ENCODE peak calls at places on chromosomes 3 and 15, in ten cellular contexts. D, E, P, B, U, S, L, I, X and W are unnamed samples.

GRCh38 chr3:59422312-59422711 is 372.5 kb upstream of the CFAP20DC start:
- DNase-seq in U (no peak), P (no peak), L (no peak), S (no peak), I (no peak), E (no peak), X (no peak), D (peak; percentile 92), B (peak; percentile 90), W (no peak)

GRCh38 chr15:26873846-26874245 is 7.0 kb downstream of the GABRA5 start:
- DNase-seq in X (no peak), S (no peak), I (no peak), P (no peak), L (no peak), B (peak; percentile 65), E (no peak), U (peak; percentile 91), D (no peak), W (no peak)

GRCh38 chr3:100149130-100149529 is 34.8 kb upstream of the FILIP1L start:
- DNase-seq in L (no peak), U (no peak), D (no peak), E (no peak), I (no peak), S (no peak), X (no peak), P (no peak), B (no peak), W (no peak)

GRCh38 chr3:113110263-113110662 is 101.1 kb upstream of the BOC start:
- DNase-seq in D (no peak), L (no peak), I (no peak), S (no peak), B (no peak), X (no peak), E (no peak), U (no peak), P (no peak), W (no peak)

GRCh38 chr3:15148614-15149013 is 49.7 kb upstream of the RBSN start:
- DNase-seq in S (no peak), B (no peak), P (no peak), L (no peak), D (no peak), E (peak; percentile 43), U (no peak), I (peak; percentile 88), X (no peak), W (peak; percentile 9)

GRCh38 chr15:101698314-101698713 is 26.0 kb downstream of the TARS3 start:
- DNase-seq in E (no peak), X (no peak), L (no peak), I (no peak), U (peak; percentile 47), P (no peak), D (peak; percentile 74), S (no peak), B (no peak), W (no peak)

GRCh38 chr3:54713455-54713854 is 214.4 kb downstream of the LRTM1 start:
- DNase-seq in D (no peak), I (no peak), B (no peak), P (no peak), S (no peak), L (no peak), X (no peak), U (peak; percentile 42), E (no peak), W (no peak)

GRCh38 chr3:30964612-30965011 is 70.2 kb upstream of the GADL1 start:
- DNase-seq in P (no peak), I (no peak), E (no peak), S (no peak), D (peak; percentile 92), U (peak; percentile 39), B (no peak), X (no peak), L (no peak), W (no peak)

GRCh38 chr3:99925584-99925983 is 107.9 kb downstream of the CMSS1 start:
- DNase-seq in P (peak; percentile 62), X (no peak), U (no peak), D (peak; percentile 77), S (peak; percentile 76), L (peak; percentile 35), I (no peak), B (peak; percentile 86), E (no peak), W (no peak)

GRCh38 chr3:153746211-153746610 is 375.0 kb upstream of the ARHGEF26 start:
- DNase-seq in B (no peak), P (no peak), X (no peak), U (no peak), E (no peak), L (no peak), S (no peak), D (no peak), I (no peak), W (no peak)

GRCh38 chr3:168165390-168166269 is 69.9 kb upstream of the GOLIM4 start:
- DNase-seq in E (peak; percentile 65), S (no peak), X (no peak), P (no peak), D (peak; percentile 53), B (peak; percentile 45), U (no peak), L (peak; percentile 38), I (peak; percentile 79), W (peak; percentile 25)

GRCh38 chr3:194840661-194841514 is 155.2 kb downstream of the FAM43A start:
- DNase-seq in I (no peak), X (no peak), D (peak; percentile 14), P (no peak), L (no peak), S (no peak), B (peak; percentile 66), E (peak; percentile 4), U (no peak), W (no peak)

GRCh38 chr3:123412076-123412475 is 36.8 kb downstream of the ADCY5 start:
- DNase-seq in L (no peak), I (peak; percentile 64), S (no peak), U (no peak), X (no peak), B (no peak), E (no peak), D (no peak), P (no peak), W (no peak)

GRCh38 chr3:129315386-129315991 is 36.8 kb downstream of the HMCES start:
- DNase-seq in S (peak; percentile 79), B (no peak), P (peak; percentile 76), D (peak; percentile 35), X (peak; percentile 12), L (peak; percentile 46), U (no peak), E (no peak), I (peak; percentile 30), W (peak; percentile 48)

GRCh38 chr3:133662256-133662773 is 574 bp upstream of the TOPBP1 start:
- DNase-seq in X (no peak), L (no peak), P (no peak), D (peak; percentile 60), S (no peak), E (no peak), I (peak; percentile 37), B (peak; percentile 36), U (no peak), W (no peak)

DNA sequence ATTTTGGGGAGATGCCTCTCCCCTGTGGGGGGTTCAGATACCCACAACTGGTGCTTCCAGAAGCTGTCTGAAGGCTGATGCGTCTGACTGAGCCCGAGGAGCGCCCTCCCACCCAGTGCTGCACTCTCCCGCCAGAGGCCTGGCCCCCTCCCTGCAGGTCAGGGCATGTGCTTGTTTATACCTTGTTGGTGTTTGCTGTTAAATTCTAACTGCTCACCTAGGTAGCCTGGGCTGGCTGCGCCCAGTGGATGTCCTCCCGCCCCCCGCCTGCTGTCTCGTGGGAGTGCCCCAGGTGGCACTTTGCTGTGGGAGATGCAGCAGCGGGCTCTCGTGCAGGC is 12.9 kb downstream of the KLF13 start:
- DNase-seq in U (no peak), X (no peak), B (no peak), D (peak; percentile 51), E (no peak), S (no peak), P (no peak), I (no peak), L (no peak), W (no peak)
- H3K4me1 ChIP-seq in U (peaks cover 100% of the 10 kb centered on the region), X (peaks cover 100% of the 10 kb centered on the region), B (peaks cover 21% of the 10 kb centered on the region), D (peaks cover 43% of the 10 kb centered on the region), E (peaks cover 7% of the 10 kb centered on the region), S (peaks cover 47% of the 10 kb centered on the region), P (peaks cover 100% of the 10 kb centered on the region), I (peaks cover 7% of the 10 kb centered on the region), L (peaks cover 96% of the 10 kb centered on the region), W (peaks cover 80% of the 10 kb centered on the region)

GRCh38 chr3:152267319-152267689 is 1.4 kb upstream of the MBNL1 start:
- DNase-seq in P (no peak), D (no peak), E (no peak), L (no peak), S (no peak), X (no peak), U (no peak), B (no peak), I (no peak), W (no peak)
- H3K4me1 ChIP-seq in P (peaks cover 32% of the 10 kb centered on the region), D (peaks cover 25% of the 10 kb centered on the region), E (peaks cover 51% of the 10 kb centered on the region), L (peaks cover 35% of the 10 kb centered on the region), S (peaks cover 3% of the 10 kb centered on the region), X (peaks cover 48% of the 10 kb centered on the region), U (peaks cover 50% of the 10 kb centered on the region), B (peaks cover 24% of the 10 kb centered on the region), I (peaks cover 24% of the 10 kb centered on the region), W (peaks cover 28% of the 10 kb centered on the region)

DNA sequence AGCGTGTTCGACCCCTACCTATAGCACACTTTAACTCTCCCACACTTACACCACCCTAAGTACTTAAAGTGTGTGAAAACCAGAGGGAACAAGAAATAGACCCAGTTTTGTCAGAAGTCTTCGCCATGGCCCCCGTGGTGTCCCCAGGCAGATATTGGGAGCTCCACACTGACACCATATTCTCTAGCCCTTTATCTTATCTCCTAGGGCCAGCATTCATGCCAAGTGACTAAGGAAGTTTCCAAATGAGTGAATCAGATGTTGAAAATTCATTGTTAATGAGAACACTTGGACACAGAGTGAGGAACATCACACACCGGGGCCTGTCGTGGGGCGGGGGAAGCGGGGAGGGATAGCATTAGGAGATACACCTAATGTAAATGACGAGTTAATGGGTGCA is 31.8 kb downstream of the P3H2 start:
- DNase-seq in L (no peak), X (no peak), P (no peak), I (no peak), D (peak; percentile 28), S (no peak), B (peak; percentile 66), U (no peak), E (no peak), W (no peak)
- H3K4me1 ChIP-seq in L (no peaks in the 10 kb centered on the region), X (no peaks in the 10 kb centered on the region), P (no peaks in the 10 kb centered on the region), I (peaks cover 11% of the 10 kb centered on the region), D (peaks cover 20% of the 10 kb centered on the region), S (peaks cover 14% of the 10 kb centered on the region), B (peaks cover 20% of the 10 kb centered on the region), U (peaks cover 20% of the 10 kb centered on the region), E (no peaks in the 10 kb centered on the region), W (no peaks in the 10 kb centered on the region)

DNA sequence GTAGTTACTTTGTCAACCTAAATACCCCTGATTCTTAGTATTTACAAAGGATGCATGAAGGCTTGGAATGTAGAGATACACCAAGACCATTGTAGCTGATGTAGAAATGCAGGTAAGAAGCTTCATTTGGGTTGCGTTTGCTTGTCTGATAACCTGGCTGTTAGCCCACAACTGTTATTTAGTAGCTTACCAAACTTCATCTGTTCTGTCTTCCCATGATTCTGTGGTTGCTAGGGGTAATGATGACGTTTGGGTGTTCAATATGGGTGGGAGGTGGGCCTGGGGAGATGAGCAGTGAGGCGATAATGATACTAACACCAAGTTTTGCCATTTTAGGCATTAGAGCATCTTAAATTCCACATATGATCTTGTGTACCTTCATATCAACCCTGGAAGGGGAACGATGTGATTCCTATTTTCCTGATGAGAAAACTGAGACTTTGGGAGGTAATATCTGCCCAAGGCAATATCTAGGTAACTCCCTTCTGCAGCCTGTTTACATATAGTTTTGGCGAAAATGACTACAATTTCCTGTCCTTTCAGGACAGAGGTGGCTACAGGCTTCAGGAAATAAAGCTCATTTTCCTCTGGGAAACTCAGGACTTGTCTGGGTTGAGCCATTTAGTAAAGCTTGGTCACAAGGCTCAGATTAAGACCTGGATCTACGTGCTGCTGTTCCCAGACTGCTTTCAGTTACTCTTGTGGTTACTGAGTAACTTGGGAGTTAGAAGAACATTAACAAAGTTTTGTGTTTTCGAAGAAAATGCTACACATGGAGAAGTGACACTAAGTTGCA is 26.8 kb downstream of the FNDC3B start:
- DNase-seq in L (no peak), U (no peak), P (no peak), S (no peak), B (peak; percentile 76), E (no peak), I (no peak), D (no peak), X (no peak), W (no peak)
- H3K4me1 ChIP-seq in L (peaks cover 71% of the 10 kb centered on the region), U (peaks cover 82% of the 10 kb centered on the region), P (peaks cover 90% of the 10 kb centered on the region), S (peaks cover 36% of the 10 kb centered on the region), B (peaks cover 16% of the 10 kb centered on the region), E (no peaks in the 10 kb centered on the region), I (peaks cover 40% of the 10 kb centered on the region), D (peaks cover 10% of the 10 kb centered on the region), X (peaks cover 14% of the 10 kb centered on the region), W (peaks cover 76% of the 10 kb centered on the region)